ENCODE peak calls at places on chromosome 2, in nine cellular contexts. V, H, Y, P, B, X, A, U and Z are unnamed samples.
A peak's percentile ranks its signal among the peaks of the same experiment; 100 is the strongest.

GRCh38 chr2:160140001-160140400 is 60.1 kb downstream of the ITGB6 start:
- DNase-seq in H (no peak), P (no peak), Y (no peak), A (no peak), X (no peak), V (no peak), U (no peak), B (no peak), Z (no peak)

GRCh38 chr2:45583989-45584388 is 27.1 kb downstream of the SRBD1 start:
- DNase-seq in B (no peak), H (no peak), X (no peak), P (no peak), V (no peak), A (no peak), U (no peak), Y (no peak), Z (no peak)

GRCh38 chr2:112959109-112959591 is 18.7 kb upstream of the IL36G start:
- DNase-seq in X (no peak), P (no peak), A (no peak), Y (peak; percentile 23), H (no peak), B (peak; percentile 74), U (no peak), V (no peak), Z (no peak)

GRCh38 chr2:64767670-64768425 is 114.1 kb upstream of the SERTAD2 start:
- DNase-seq in V (peak; percentile 92), B (peak; percentile 90), U (peak; percentile 95), A (peak; percentile 63), P (peak; percentile 92), X (peak; percentile 81), Y (peak; percentile 54), H (no peak), Z (peak; percentile 92)

GRCh38 chr2:129720360-129720759 is 259.1 kb upstream of the RAB6C start:
- DNase-seq in U (no peak), B (no peak), X (no peak), H (no peak), P (no peak), Y (no peak), A (no peak), V (no peak), Z (no peak)

GRCh38 chr2:31558401-31559295 is 22.1 kb downstream of the SRD5A2 start:
- DNase-seq in Y (peak; percentile 77), H (no peak), U (no peak), P (no peak), B (no peak), A (no peak), V (peak; percentile 88), X (no peak), Z (no peak)

GRCh38 chr2:111032721-111033532 is 87.8 kb upstream of the BCL2L11 start:
- DNase-seq in X (no peak), H (peak; percentile 23), B (peak; percentile 51), P (peak; percentile 84), V (peak; percentile 73), A (no peak), U (no peak), Y (peak; percentile 81), Z (no peak)

GRCh38 chr2:164073053-164073757 is 337.4 kb upstream of the FIGN start:
- DNase-seq in H (no peak), Y (no peak), X (no peak), B (no peak), V (no peak), U (no peak), P (no peak), A (no peak), Z (no peak)

GRCh38 chr2:151553-152328 is 105.4 kb upstream of the FAM110C start:
- DNase-seq in P (no peak), H (no peak), V (no peak), A (no peak), B (peak; percentile 60), U (no peak), Y (no peak), X (no peak), Z (no peak)

GRCh38 chr2:239943571-239943970 is 81.6 kb downstream of the NDUFA10 start:
- DNase-seq in V (peak; percentile 14), B (no peak), Y (no peak), H (no peak), U (no peak), A (no peak), X (peak; percentile 26), P (no peak), Z (no peak)

GRCh38 chr2:75326645-75327044 is 127.3 kb upstream of the TACR1 start:
- DNase-seq in U (no peak), H (no peak), P (no peak), B (no peak), X (no peak), A (no peak), V (no peak), Y (no peak), Z (no peak)

GRCh38 chr2:168355110-168355509 is 101.0 kb upstream of the CERS6 start:
- DNase-seq in X (no peak), V (no peak), P (no peak), A (no peak), U (no peak), H (no peak), B (no peak), Y (no peak), Z (no peak)

GRCh38 chr2:100257939-100258338 is 64.4 kb downstream of the LONRF2 start:
- DNase-seq in Y (no peak), H (no peak), B (no peak), A (no peak), U (no peak), P (no peak), V (no peak), X (no peak), Z (no peak)

GRCh38 chr2:28579606-28580005 is 83.7 kb downstream of the PLB1 start:
- DNase-seq in H (no peak), X (no peak), P (no peak), U (no peak), A (no peak), V (peak; percentile 13), Y (no peak), B (no peak), Z (no peak)
- H3K4me1 ChIP-seq in H (peaks cover 19% of the 10 kb centered on the region), X (peaks cover 21% of the 10 kb centered on the region), P (peaks cover 4% of the 10 kb centered on the region), U (peaks cover 4% of the 10 kb centered on the region), A (peaks cover 11% of the 10 kb centered on the region), V (no peaks in the 10 kb centered on the region), Y (peaks cover 12% of the 10 kb centered on the region), B (no peaks in the 10 kb centered on the region), Z (peaks cover 22% of the 10 kb centered on the region)

GRCh38 chr2:95240556-95240955 is 33.2 kb downstream of the ZNF892 start:
- DNase-seq in Y (no peak), P (no peak), V (no peak), H (no peak), B (no peak), A (no peak), U (no peak), X (no peak), Z (no peak)
- H3K9me3 ChIP-seq in Y (peaks cover 15% of the 10 kb centered on the region), P (peaks cover 16% of the 10 kb centered on the region), V (peaks cover 6% of the 10 kb centered on the region), H (no peaks in the 10 kb centered on the region), B (peaks cover 32% of the 10 kb centered on the region), A (peaks cover 60% of the 10 kb centered on the region), U (no peaks in the 10 kb centered on the region), X (peaks cover 4% of the 10 kb centered on the region), Z (peaks cover 44% of the 10 kb centered on the region)

GRCh38 chr2:199850250-199850717 is 708 bp downstream of the FTCDNL1 start:
- DNase-seq in H (no peak), P (no peak), A (no peak), B (no peak), X (no peak), U (no peak), V (no peak), Y (no peak), Z (no peak)
- H3K27ac ChIP-seq in H (no peak overlapping the region), P (peak overlapping the region; percentile 68), A (no peak overlapping the region), B (no peak overlapping the region), X (no peak overlapping the region), U (no peak overlapping the region), V (peak overlapping the region; percentile 85), Y (peak overlapping the region; percentile 68), Z (peak overlapping the region; percentile 88)

DNA sequence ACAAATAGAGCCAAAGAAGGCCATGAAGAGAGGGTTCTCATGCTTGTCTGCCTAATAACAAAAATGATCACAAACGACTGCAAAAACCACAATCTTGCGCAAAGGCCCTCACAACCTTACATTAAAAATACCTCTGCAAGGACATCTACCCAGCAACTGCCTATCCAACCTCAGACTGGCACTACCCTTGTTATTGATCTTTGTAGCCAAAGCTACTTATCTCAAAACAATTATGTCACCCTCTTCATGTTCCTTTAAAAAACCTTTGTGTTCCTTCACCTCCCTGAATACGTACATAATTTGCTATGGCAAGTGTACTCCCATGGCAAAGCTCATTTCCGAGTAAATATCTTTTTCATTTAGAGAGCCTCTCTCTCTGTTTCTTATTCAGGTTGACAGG is 44.1 kb downstream of the TMEM163 start:
- DNase-seq in A (no peak), Y (no peak), B (no peak), U (no peak), H (no peak), X (no peak), P (no peak), V (no peak), Z (no peak)
- H3K4me1 ChIP-seq in A (no peaks in the 10 kb centered on the region), Y (no peaks in the 10 kb centered on the region), B (no peaks in the 10 kb centered on the region), U (peaks cover 5% of the 10 kb centered on the region), H (no peaks in the 10 kb centered on the region), X (no peaks in the 10 kb centered on the region), P (no peaks in the 10 kb centered on the region), V (no peaks in the 10 kb centered on the region), Z (no peaks in the 10 kb centered on the region)